ENCODE peak calls at places on chromosomes 2 and 18, in eight cellular contexts. Q is neuronal stem cell; M is T47D; W is stimulated activated CD8-positive, alpha-beta memory T cell treated with anti-CD3 and anti-CD28 coated beads, Interleukin-7, amount 100 ng/mL, for 1 hour; P is GM12865; B is hepatocyte; O is epithelial cell of esophagus; Y is NCI-H2081. A is an unnamed sample.

GRCh38 chr18:55385770-55386169 is 202.2 kb downstream of the TCF4 start:
- DNase-seq in B (no peak), Y (no peak), O (peak), M (no peak), Q (no peak), W (no peak), P (no peak), A (no peak)

GRCh38 chr18:43115076-43116035 is at the start of gene RIT2:
- DNase-seq in Y (no peak), Q (no peak), O (no peak), P (no peak), M (no peak), W (no peak), B (no peak), A (peak)

GRCh38 chr2:20052229-20052871 is 922 bp upstream of the LAPTM4A start:
- DNase-seq in W (no peak), B (peak), Q (no peak), Y (no peak), P (peak), M (no peak), O (peak), A (no peak)

GRCh38 chr2:18701981-18702380 is 112.6 kb upstream of the NT5C1B start:
- DNase-seq in Y (no peak), M (no peak), P (no peak), W (no peak), Q (no peak), O (peak), B (no peak), A (no peak)

GRCh38 chr2:234881413-234882241 is 70.2 kb upstream of the SH3BP4 start:
- DNase-seq in P (peak), O (peak), B (peak), W (no peak), Y (peak), Q (peak), M (peak), A (peak)

GRCh38 chr18:31555971-31556747 is 35.5 kb upstream of the TTR start:
- DNase-seq in Y (peak), P (peak), O (peak), Q (peak), W (no peak), B (peak), M (peak), A (peak)

GRCh38 chr2:97995026-97995733 is 568 bp downstream of the TMEM131 start:
- DNase-seq in O (peak), B (peak), Q (peak), M (peak), W (peak), P (peak), Y (peak), A (no peak)

GRCh38 chr18:77039196-77040140 is 93.1 kb downstream of the MBP start:
- DNase-seq in Y (no peak), W (no peak), Q (no peak), M (no peak), O (peak), P (no peak), B (no peak), A (no peak)

GRCh38 chr2:134361648-134362047 is 107.8 kb downstream of the MGAT5 start:
- DNase-seq in W (no peak), Q (no peak), M (no peak), B (no peak), O (no peak), P (no peak), Y (peak), A (no peak)

GRCh38 chr2:119208791-119209203 is 14.8 kb upstream of the STEAP3 start:
- DNase-seq in Q (no peak), B (no peak), Y (no peak), W (no peak), P (no peak), O (peak), M (no peak), A (no peak)

GRCh38 chr18:70127307-70127828 is 78.1 kb downstream of the RTTN start:
- DNase-seq in W (no peak), B (no peak), Y (no peak), O (no peak), Q (no peak), M (no peak), P (no peak), A (no peak)

GRCh38 chr2:1366546-1367134 is 46.6 kb upstream of the TPO start:
- DNase-seq in Q (no peak), M (no peak), O (no peak), Y (peak), P (no peak), W (no peak), B (no peak), A (peak)

GRCh38 chr18:27668126-27668525 is 483.0 kb upstream of the CHST9 start:
- DNase-seq in W (no peak), M (no peak), Y (no peak), O (peak), P (no peak), Q (no peak), B (no peak), A (no peak)

GRCh38 chr18:63087421-63088230 is 231.9 kb downstream of the BCL2 start:
- DNase-seq in M (no peak), W (no peak), P (no peak), Y (no peak), O (no peak), Q (no peak), B (no peak), A (no peak)

GRCh38 chr2:43292297-43292696 is 65.9 kb upstream of the ZFP36L2 start:
- DNase-seq in Y (no peak), B (no peak), Q (no peak), O (no peak), M (no peak), P (no peak), W (no peak), A (no peak)

GRCh38 chr2:163734911-163735691 is 707 bp downstream of the FIGN start:
- DNase-seq in B (no peak), M (no peak), Q (peak), P (no peak), W (no peak), O (peak), Y (peak), A (no peak)

GRCh38 chr2:51103205-51103604 is 71.3 kb upstream of the NRXN1 start:
- DNase-seq in W (no peak), Y (no peak), Q (peak), P (no peak), O (no peak), B (peak), M (no peak), A (no peak)

GRCh38 chr18:24130494-24130893 is 8.4 kb upstream of the CABYR start:
- DNase-seq in Y (no peak), B (no peak), W (no peak), P (no peak), Q (no peak), O (peak), M (no peak), A (no peak)

GRCh38 chr2:111923271-111923670 is 24.9 kb downstream of the MERTK start:
- DNase-seq in P (no peak), B (peak), Y (no peak), M (no peak), Q (no peak), O (no peak), W (no peak), A (no peak)

GRCh38 chr2:195352581-195352980 is 304.4 kb upstream of the SLC39A10 start:
- DNase-seq in B (no peak), P (no peak), Q (no peak), W (no peak), O (no peak), Y (no peak), M (no peak), A (no peak)

A was measured in SHP77 treated with DMSO at 0.1 percent for 48 hours.